ENCODE peak calls at places on chromosomes 6 and 20, in four cellular contexts. One of them, this sample, is unnamed.

GRCh38 chr6:81331526-81331925 is 421.0 kb downstream of the TENT5A start:
- DNase-seq in transverse colon: no peak
- DNase-seq in A549: no peak
- DNase-seq in ovary: no peak
- DNase-seq in this sample: no peak

GRCh38 chr6:148240463-148240845 is 102.2 kb upstream of the SASH1 start:
- DNase-seq in transverse colon: no peak
- DNase-seq in A549: no peak
- DNase-seq in ovary: no peak
- DNase-seq in this sample: no peak

GRCh38 chr20:33578510-33578909 is 83.6 kb upstream of the C20orf144 start:
- DNase-seq in transverse colon: no peak
- DNase-seq in A549: no peak
- DNase-seq in ovary: no peak
- DNase-seq in this sample: peak

GRCh38 chr6:124958759-124959354 is 3.4 kb upstream of the RNF217 start:
- DNase-seq in transverse colon: no peak
- DNase-seq in A549: no peak
- DNase-seq in ovary: no peak
- DNase-seq in this sample: no peak

GRCh38 chr6:110415297-110415916 is at the start of gene DDO:
- DNase-seq in transverse colon: peak
- DNase-seq in A549: no peak
- DNase-seq in ovary: no peak
- DNase-seq in this sample: no peak

GRCh38 chr6:44132476-44132875 is 5.1 kb downstream of the TMEM63B start:
- DNase-seq in transverse colon: peak
- DNase-seq in A549: no peak
- DNase-seq in ovary: no peak
- DNase-seq in this sample: no peak

GRCh38 chr6:21915707-21916399 is 322.3 kb downstream of the SOX4 start:
- DNase-seq in transverse colon: no peak
- DNase-seq in A549: peak
- DNase-seq in ovary: no peak
- DNase-seq in this sample: no peak

GRCh38 chr6:110813813-110814487 is 1.3 kb downstream of the CDK19 start:
- DNase-seq in transverse colon: peak
- DNase-seq in A549: no peak
- DNase-seq in ovary: no peak
- DNase-seq in this sample: peak

GRCh38 chr6:112337209-112337638 is 9.9 kb upstream of the RFPL4B start:
- DNase-seq in transverse colon: no peak
- DNase-seq in A549: peak
- DNase-seq in ovary: peak
- DNase-seq in this sample: peak

GRCh38 chr20:33658929-33659328 is 3.2 kb upstream of the C20orf144 start:
- DNase-seq in transverse colon: no peak
- DNase-seq in A549: no peak
- DNase-seq in ovary: no peak
- DNase-seq in this sample: no peak

GRCh38 chr20:39516964-39517363 is 554.8 kb downstream of the DHX35 start:
- DNase-seq in transverse colon: no peak
- DNase-seq in A549: no peak
- DNase-seq in ovary: no peak
- DNase-seq in this sample: no peak

GRCh38 chr20:1389703-1390385 is 3.0 kb downstream of the FKBP1A start:
- DNase-seq in transverse colon: no peak
- DNase-seq in A549: no peak
- DNase-seq in ovary: no peak
- DNase-seq in this sample: no peak

GRCh38 chr6:77172578-77172977 is 290.7 kb downstream of the HTR1B start:
- DNase-seq in transverse colon: no peak
- DNase-seq in A549: no peak
- DNase-seq in ovary: no peak
- DNase-seq in this sample: no peak

GRCh38 chr6:137013738-137014602 is 30.8 kb downstream of the IL20RA start:
- DNase-seq in transverse colon: no peak
- DNase-seq in A549: peak
- DNase-seq in ovary: no peak
- DNase-seq in this sample: no peak

GRCh38 chr6:40755046-40755681 is 168.0 kb upstream of the LRFN2 start:
- DNase-seq in transverse colon: no peak
- DNase-seq in A549: no peak
- DNase-seq in ovary: no peak
- DNase-seq in this sample: no peak

GRCh38 chr20:62049342-62050165 is 16.1 kb downstream of the TAF4 start:
- DNase-seq in transverse colon: no peak
- DNase-seq in A549: no peak
- DNase-seq in ovary: no peak
- DNase-seq in this sample: no peak

GRCh38 chr20:10578607-10579006 is 95.2 kb downstream of the JAG1 start:
- DNase-seq in transverse colon: no peak
- DNase-seq in A549: peak
- DNase-seq in ovary: no peak
- DNase-seq in this sample: no peak

GRCh38 chr6:157760589-157761330 is 62.3 kb upstream of the SNX9 start:
- DNase-seq in transverse colon: no peak
- DNase-seq in A549: peak
- DNase-seq in ovary: no peak
- DNase-seq in this sample: no peak

GRCh38 chr6:134458857-134459657 is 141.1 kb upstream of the SGK1 start:
- DNase-seq in transverse colon: no peak
- DNase-seq in A549: no peak
- DNase-seq in ovary: no peak
- DNase-seq in this sample: no peak

GRCh38 chr6:1068068-1068467 is 243.8 kb upstream of the FOXQ1 start:
- DNase-seq in transverse colon: no peak
- DNase-seq in A549: no peak
- DNase-seq in ovary: no peak
- DNase-seq in this sample: no peak

GRCh38 chr6:78910611-78911134 is 43.3 kb downstream of the IRAK1BP1 start:
- DNase-seq in transverse colon: peak
- DNase-seq in A549: no peak
- DNase-seq in ovary: no peak
- DNase-seq in this sample: no peak

DNA sequence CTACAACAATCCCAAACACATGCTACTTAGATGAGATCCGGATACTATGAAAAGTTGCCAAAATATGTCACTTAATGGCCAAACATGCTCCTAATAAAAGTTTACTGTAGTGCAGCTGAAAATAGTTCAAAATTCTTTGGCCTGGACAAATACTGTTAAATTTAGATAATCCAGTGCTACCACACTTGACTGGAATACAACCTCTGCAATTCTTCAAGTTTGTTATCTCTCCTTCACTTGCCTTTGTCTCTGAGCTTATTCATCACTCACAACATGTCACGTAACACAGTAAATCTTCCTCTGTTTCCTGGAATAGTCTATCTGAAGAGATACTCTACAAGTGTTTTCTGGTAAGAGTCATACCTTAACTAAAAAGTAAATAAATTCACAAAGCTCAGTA is 10.5 kb upstream of the PLN start:
- DNase-seq in transverse colon: no peak
- DNase-seq in A549: no peak
- DNase-seq in ovary: no peak
- DNase-seq in this sample: no peak
- TF ChIP-seq EP300 in transverse colon: no peak
- TF ChIP-seq EP300 in A549: no peak
- TF ChIP-seq EP300 in ovary: no peak
- TF ChIP-seq EP300 in this sample: no peak

GRCh38 chr6:93828553-93828952 is 409.2 kb upstream of the EPHA7 start:
- DNase-seq in transverse colon: no peak
- DNase-seq in A549: no peak
- DNase-seq in ovary: no peak
- DNase-seq in this sample: no peak
- TF ChIP-seq EP300 in transverse colon: no peak
- TF ChIP-seq EP300 in A549: no peak
- TF ChIP-seq EP300 in ovary: no peak
- TF ChIP-seq EP300 in this sample: no peak

GRCh38 chr20:50729925-50730764 is 1.2 kb upstream of the PARD6B start:
- DNase-seq in transverse colon: peak
- DNase-seq in A549: peak
- DNase-seq in ovary: no peak
- DNase-seq in this sample: no peak

GRCh38 chr20:50728486-50728980 is 2.8 kb upstream of the PARD6B start:
- DNase-seq in transverse colon: no peak
- DNase-seq in A549: no peak
- DNase-seq in ovary: no peak
- DNase-seq in this sample: no peak

GRCh38 chr20:50726955-50727791 is 4.2 kb upstream of the PARD6B start:
- DNase-seq in transverse colon: no peak
- DNase-seq in A549: no peak
- DNase-seq in ovary: no peak
- DNase-seq in this sample: no peak

GRCh38 chr20:50728981-50729874 is 2.2 kb upstream of the PARD6B start:
- DNase-seq in transverse colon: peak
- DNase-seq in A549: peak
- DNase-seq in ovary: no peak
- DNase-seq in this sample: no peak

GRCh38 chr20:50727792-50728485 is 3.4 kb upstream of the PARD6B start:
- DNase-seq in transverse colon: no peak
- DNase-seq in A549: peak
- DNase-seq in ovary: no peak
- DNase-seq in this sample: no peak
- TF ChIP-seq EP300 in transverse colon: no peak
- TF ChIP-seq EP300 in A549: no peak
- TF ChIP-seq EP300 in ovary: no peak
- TF ChIP-seq EP300 in this sample: no peak

DNA sequence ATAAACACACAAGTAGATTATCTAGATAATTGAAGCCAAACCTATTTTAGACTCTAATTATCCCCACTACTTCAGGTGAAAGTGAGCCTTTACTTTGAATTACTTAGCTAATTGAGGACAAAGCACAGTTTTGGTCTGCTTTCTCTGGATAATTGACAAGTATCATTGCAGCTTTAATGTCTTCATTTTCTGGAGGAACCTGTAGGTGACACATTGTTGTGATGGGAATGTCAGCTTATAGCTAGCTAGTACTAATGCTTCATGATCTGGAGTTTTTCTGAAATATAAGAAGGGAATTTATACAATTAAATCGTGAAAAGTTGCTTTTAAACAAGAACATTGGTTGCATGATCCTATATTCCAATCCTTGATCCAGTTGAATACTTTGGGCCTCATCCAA is 319.3 kb upstream of the CITED2 start:
- DNase-seq in transverse colon: no peak
- DNase-seq in A549: no peak
- DNase-seq in ovary: no peak
- DNase-seq in this sample: no peak
- TF ChIP-seq EP300 in transverse colon: no peak
- TF ChIP-seq EP300 in A549: no peak
- TF ChIP-seq EP300 in ovary: no peak
- TF ChIP-seq EP300 in this sample: no peak

GRCh38 chr20:37992802-37993538 is 40.3 kb downstream of the TTI1 start:
- DNase-seq in transverse colon: peak
- DNase-seq in A549: peak
- DNase-seq in ovary: peak
- DNase-seq in this sample: peak

GRCh38 chr20:37988555-37988954 is 44.7 kb downstream of the TTI1 start:
- DNase-seq in transverse colon: no peak
- DNase-seq in A549: no peak
- DNase-seq in ovary: no peak
- DNase-seq in this sample: no peak

GRCh38 chr20:37991506-37992302 is 41.6 kb downstream of the TTI1 start:
- DNase-seq in transverse colon: no peak
- DNase-seq in A549: no peak
- DNase-seq in ovary: no peak
- DNase-seq in this sample: no peak

GRCh38 chr20:37989601-37990001 is 43.7 kb downstream of the TTI1 start:
- DNase-seq in transverse colon: peak
- DNase-seq in A549: no peak
- DNase-seq in ovary: no peak
- DNase-seq in this sample: no peak

DNA sequence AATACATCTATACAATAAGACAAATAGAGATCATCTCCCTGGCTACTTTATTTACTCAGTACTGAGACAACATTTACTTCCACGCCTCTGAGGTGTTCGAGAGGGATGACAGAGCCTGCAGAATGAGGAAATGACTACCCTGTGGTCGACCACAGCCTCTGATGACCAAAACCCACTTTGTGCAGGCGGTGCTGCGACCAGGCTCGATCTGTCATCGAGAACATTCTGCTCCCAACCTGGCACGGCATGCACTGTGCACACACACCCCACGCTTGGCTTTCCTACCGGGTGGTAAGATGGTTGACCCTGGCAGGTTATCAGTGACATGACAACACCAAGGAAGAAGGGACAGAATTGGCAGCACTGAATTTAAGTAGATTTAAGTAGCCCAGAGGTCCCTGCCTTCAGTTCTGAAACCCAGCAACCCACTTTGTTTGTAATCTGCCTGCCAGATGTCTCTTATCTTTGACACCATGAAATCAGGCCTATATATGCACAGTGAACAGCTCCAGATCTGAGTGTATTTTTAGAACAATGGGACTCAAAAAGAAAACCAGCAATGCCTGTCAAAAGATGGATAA is 42.6 kb downstream of the TTI1 start:
- DNase-seq in transverse colon: peak
- DNase-seq in A549: peak
- DNase-seq in ovary: no peak
- DNase-seq in this sample: no peak
- TF ChIP-seq EP300 in transverse colon: peak
- TF ChIP-seq EP300 in A549: no peak
- TF ChIP-seq EP300 in ovary: no peak
- TF ChIP-seq EP300 in this sample: no peak

DNA sequence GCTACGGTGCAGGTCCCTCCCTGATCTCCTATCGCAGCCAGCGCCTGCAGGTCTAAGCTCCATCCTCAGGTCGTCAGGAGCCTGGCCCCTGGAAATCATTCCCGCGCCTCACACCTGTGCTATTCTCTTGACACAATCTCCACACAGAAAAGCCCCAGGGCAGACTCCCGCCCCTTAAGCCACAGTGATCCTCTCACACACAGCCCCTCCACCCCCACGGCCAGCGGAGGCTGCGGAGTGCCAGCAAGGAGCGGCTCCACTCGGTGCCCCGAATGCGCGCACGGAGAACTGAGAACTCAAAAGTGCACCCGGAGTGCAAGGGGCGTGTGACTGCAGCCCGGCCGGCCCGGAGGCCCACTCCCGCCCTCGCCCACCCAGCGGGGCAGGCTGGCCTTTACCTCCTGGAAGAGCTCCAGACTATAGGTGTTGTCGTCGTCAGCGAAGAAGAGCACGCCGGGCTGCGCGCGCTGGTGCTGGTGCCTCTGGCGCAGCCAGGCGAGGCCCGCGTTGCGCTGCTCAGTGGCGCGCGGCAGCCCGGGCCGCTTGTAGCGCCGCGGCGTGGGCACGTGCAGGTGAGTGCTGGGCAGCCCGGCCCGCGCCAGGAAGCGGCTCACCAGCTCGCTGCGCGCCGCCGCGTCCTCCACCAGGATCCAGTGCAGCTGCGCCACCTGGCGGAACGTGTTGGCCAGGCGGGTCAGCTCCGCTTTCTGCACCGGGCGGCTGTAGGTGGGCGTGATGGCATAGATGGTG is 1.2 kb downstream of the B3GAT2 start:
- DNase-seq in transverse colon: peak
- DNase-seq in A549: peak
- DNase-seq in ovary: peak
- DNase-seq in this sample: peak
- TF ChIP-seq EP300 in transverse colon: no peak
- TF ChIP-seq EP300 in A549: no peak
- TF ChIP-seq EP300 in ovary: no peak
- TF ChIP-seq EP300 in this sample: no peak

GRCh38 chr20:50146732-50147662 is 6.5 kb downstream of the PEDS1 start:
- DNase-seq in transverse colon: peak
- DNase-seq in A549: no peak
- DNase-seq in ovary: no peak
- DNase-seq in this sample: no peak
- TF ChIP-seq EP300 in transverse colon: no peak
- TF ChIP-seq EP300 in A549: no peak
- TF ChIP-seq EP300 in ovary: no peak
- TF ChIP-seq EP300 in this sample: no peak